ENCODE peak calls at places on chromosomes 7 and 10, in four cellular contexts. One of them, this sample, is unnamed.

GRCh38 chr10:121904888-121905287 is 22.9 kb downstream of the ATE1 start:
- DNase-seq in GM04504: no peak
- DNase-seq in stomach: no peak
- DNase-seq in hippocampal formation: no peak
- DNase-seq in this sample: no peak

GRCh38 chr10:127150136-127150535 is 46.3 kb downstream of the INSYN2A start:
- DNase-seq in GM04504: peak
- DNase-seq in stomach: no peak
- DNase-seq in hippocampal formation: no peak
- DNase-seq in this sample: no peak

GRCh38 chr7:148650232-148650858 is 48.4 kb upstream of the CUL1 start:
- DNase-seq in GM04504: peak
- DNase-seq in stomach: no peak
- DNase-seq in hippocampal formation: no peak
- DNase-seq in this sample: peak

GRCh38 chr7:25037325-25037724 is 57.3 kb upstream of the OSBPL3 start:
- DNase-seq in GM04504: no peak
- DNase-seq in stomach: no peak
- DNase-seq in hippocampal formation: no peak
- DNase-seq in this sample: no peak

GRCh38 chr7:66267249-66267648 is 62.1 kb downstream of the TPST1 start:
- DNase-seq in GM04504: peak
- DNase-seq in stomach: no peak
- DNase-seq in hippocampal formation: no peak
- DNase-seq in this sample: peak

GRCh38 chr7:18426564-18427226 is 68.9 kb upstream of the HDAC9 start:
- DNase-seq in GM04504: peak
- DNase-seq in stomach: no peak
- DNase-seq in hippocampal formation: no peak
- DNase-seq in this sample: peak

GRCh38 chr7:19560111-19560883 is 148.5 kb downstream of the POLR1F start:
- DNase-seq in GM04504: peak
- DNase-seq in stomach: no peak
- DNase-seq in hippocampal formation: no peak
- DNase-seq in this sample: peak

GRCh38 chr7:107638594-107638993 is 22.0 kb upstream of the SLC26A4 start:
- DNase-seq in GM04504: no peak
- DNase-seq in stomach: no peak
- DNase-seq in hippocampal formation: no peak
- DNase-seq in this sample: no peak

GRCh38 chr7:26688936-26689506 is 175.4 kb downstream of the SKAP2 start:
- DNase-seq in GM04504: no peak
- DNase-seq in stomach: no peak
- DNase-seq in hippocampal formation: no peak
- DNase-seq in this sample: no peak

GRCh38 chr7:30980194-30980593 is 16.4 kb downstream of the GHRHR start:
- DNase-seq in GM04504: no peak
- DNase-seq in stomach: no peak
- DNase-seq in hippocampal formation: no peak
- DNase-seq in this sample: no peak

GRCh38 chr7:46390042-46390441 is 469.0 kb upstream of the IGFBP3 start:
- DNase-seq in GM04504: no peak
- DNase-seq in stomach: no peak
- DNase-seq in hippocampal formation: no peak
- DNase-seq in this sample: no peak

GRCh38 chr7:151796091-151796870 is 80.6 kb downstream of the PRKAG2 start:
- DNase-seq in GM04504: peak
- DNase-seq in stomach: peak
- DNase-seq in hippocampal formation: no peak
- DNase-seq in this sample: no peak

GRCh38 chr10:50322075-50322474 is 70.8 kb upstream of the ASAH2 start:
- DNase-seq in GM04504: no peak
- DNase-seq in stomach: no peak
- DNase-seq in hippocampal formation: no peak
- DNase-seq in this sample: no peak

GRCh38 chr10:84156768-84157167 is 16.8 kb upstream of the GPR15LG start:
- DNase-seq in GM04504: no peak
- DNase-seq in stomach: no peak
- DNase-seq in hippocampal formation: no peak
- DNase-seq in this sample: no peak

GRCh38 chr7:46908770-46909169 is 673.1 kb downstream of the TNS3 start:
- DNase-seq in GM04504: peak
- DNase-seq in stomach: no peak
- DNase-seq in hippocampal formation: no peak
- DNase-seq in this sample: no peak

GRCh38 chr7:101294039-101294831 is 27.4 kb downstream of the IFT22 start:
- DNase-seq in GM04504: no peak
- DNase-seq in stomach: no peak
- DNase-seq in hippocampal formation: no peak
- DNase-seq in this sample: no peak

GRCh38 chr10:53025172-53025651 is 252.6 kb upstream of the MBL2 start:
- DNase-seq in GM04504: no peak
- DNase-seq in stomach: no peak
- DNase-seq in hippocampal formation: no peak
- DNase-seq in this sample: no peak